ENCODE peak calls at places on chromosomes 1 and 21, in nine cellular contexts. L is effector memory CD4-positive, alpha-beta T cell; A is Calu3; P is K562; K is AML-193; V is activated T-helper 1 cell treated with anti-CD3 and anti-CD28 coated beads, Interleukin-12 subunit alpha, Interleukin-12 subunit beta, Interleukin-2, Interleukin-4 antibody, amounts not matched to agents 30 ng/mL and 10 ng/mL and 1 ng/mL, durations not matched to agents 14 hours and 24 hours and 36 hours; U is sigmoid colon; W is NCI-H1694 treated with DMSO at 0.1 percent for 48 hours; R is CD4-positive, alpha-beta memory T cell. S is an unnamed sample.

GRCh38 chr1:110498270-110498669 is 20.7 kb downstream of the KCNA10 start:
- DNase-seq in L (no peak), A (no peak), P (no peak), K (no peak), V (no peak), U (no peak), W (no peak), R (no peak), S (no peak)

GRCh38 chr1:206470692-206471414 is 577 bp downstream of the IKBKE start:
- DNase-seq in L (no peak), A (peak), P (no peak), K (peak), V (peak), U (no peak), W (no peak), R (peak), S (no peak)

GRCh38 chr1:14850563-14850962 is 252.1 kb downstream of the KAZN start:
- DNase-seq in L (no peak), A (peak), P (peak), K (no peak), V (no peak), U (no peak), W (no peak), R (no peak), S (no peak)

GRCh38 chr1:25945756-25946155 is 39.5 kb upstream of the STMN1 start:
- DNase-seq in L (no peak), A (no peak), P (no peak), K (no peak), V (no peak), U (no peak), W (no peak), R (no peak), S (no peak)

GRCh38 chr1:173341307-173341706 is 134.2 kb upstream of the TNFSF4 start:
- DNase-seq in L (no peak), A (no peak), P (no peak), K (no peak), V (no peak), U (no peak), W (no peak), R (no peak), S (no peak)

GRCh38 chr1:30746212-30747027 is 11.2 kb downstream of the LAPTM5 start:
- DNase-seq in L (no peak), A (no peak), P (no peak), K (no peak), V (no peak), U (no peak), W (no peak), R (no peak), S (no peak)

GRCh38 chr1:228500901-228501871 is 14.0 kb downstream of the RNF187 start:
- DNase-seq in L (peak), A (peak), P (peak), K (peak), V (peak), U (peak), W (peak), R (peak), S (peak)

GRCh38 chr1:173360478-173361063 is 116.6 kb upstream of the PRDX6 start:
- DNase-seq in L (no peak), A (no peak), P (no peak), K (no peak), V (no peak), U (no peak), W (no peak), R (no peak), S (no peak)

GRCh38 chr1:9595968-9596340 is 7.2 kb downstream of the TMEM201 start:
- DNase-seq in L (no peak), A (no peak), P (no peak), K (no peak), V (no peak), U (no peak), W (no peak), R (no peak), S (no peak)

GRCh38 chr1:221328371-221328770 is 413.5 kb downstream of the DUSP10 start:
- DNase-seq in L (no peak), A (no peak), P (no peak), K (no peak), V (no peak), U (no peak), W (no peak), R (no peak), S (no peak)

GRCh38 chr1:77056525-77056924 is 162.7 kb downstream of the PIGK start:
- DNase-seq in L (no peak), A (no peak), P (no peak), K (no peak), V (no peak), U (no peak), W (no peak), R (no peak), S (no peak)

GRCh38 chr1:244653439-244654283 is 735 bp downstream of the DESI2 start:
- DNase-seq in L (no peak), A (no peak), P (no peak), K (no peak), V (no peak), U (peak), W (no peak), R (peak), S (peak)

GRCh38 chr21:21163904-21164303 is 165.7 kb downstream of the NCAM2 start:
- DNase-seq in L (no peak), A (peak), P (peak), K (peak), V (no peak), U (peak), W (peak), R (peak), S (no peak)

GRCh38 chr1:232404981-232405380 is 225.0 kb downstream of the SIPA1L2 start:
- DNase-seq in L (no peak), A (no peak), P (no peak), K (no peak), V (no peak), U (no peak), W (no peak), R (no peak), S (no peak)

GRCh38 chr1:41878495-41878894 is 40.2 kb downstream of the HIVEP3 start:
- DNase-seq in L (no peak), A (no peak), P (no peak), K (no peak), V (no peak), U (no peak), W (no peak), R (no peak), S (no peak)

GRCh38 chr1:182269097-182269496 is 122.5 kb downstream of the GLUL start:
- DNase-seq in L (no peak), A (no peak), P (peak), K (no peak), V (no peak), U (no peak), W (no peak), R (no peak), S (no peak)

GRCh38 chr1:173870252-173871075 is 2.3 kb downstream of the ZBTB37 start:
- DNase-seq in L (peak), A (no peak), P (peak), K (peak), V (peak), U (no peak), W (no peak), R (peak), S (peak)

GRCh38 chr21:45427331-45428271 is 22.6 kb downstream of the COL18A1 start:
- DNase-seq in L (no peak), A (peak), P (peak), K (no peak), V (no peak), U (peak), W (no peak), R (no peak), S (no peak)

GRCh38 chr1:93317207-93317606 is 28.5 kb upstream of the DR1 start:
- DNase-seq in L (no peak), A (no peak), P (no peak), K (peak), V (no peak), U (no peak), W (no peak), R (no peak), S (no peak)

GRCh38 chr1:191788551-191788950 is 369.7 kb upstream of the RGS18 start:
- DNase-seq in L (no peak), A (no peak), P (no peak), K (no peak), V (no peak), U (no peak), W (no peak), R (no peak), S (no peak)

GRCh38 chr1:43774359-43774758 is 67.0 kb downstream of the ST3GAL3 start:
- DNase-seq in L (no peak), A (no peak), P (peak), K (no peak), V (no peak), U (no peak), W (no peak), R (no peak), S (no peak)

GRCh38 chr1:36170643-36171412 is 14.9 kb downstream of the MAP7D1 start:
- DNase-seq in L (no peak), A (no peak), P (no peak), K (no peak), V (no peak), U (no peak), W (no peak), R (no peak), S (no peak)

GRCh38 chr1:151443846-151444790 is 15.2 kb downstream of the POGZ start:
- DNase-seq in L (peak), A (peak), P (peak), K (peak), V (peak), U (no peak), W (peak), R (peak), S (no peak)

GRCh38 chr21:35995522-35996088 is 64.7 kb downstream of the SETD4 start:
- DNase-seq in L (no peak), A (no peak), P (no peak), K (no peak), V (no peak), U (no peak), W (no peak), R (no peak), S (no peak)

GRCh38 chr1:192580351-192580962 is 4.9 kb downstream of the RGS1 start:
- DNase-seq in L (no peak), A (peak), P (no peak), K (peak), V (no peak), U (no peak), W (no peak), R (peak), S (no peak)

GRCh38 chr1:172430128-172430454 is 9.6 kb downstream of the C1orf105 start:
- DNase-seq in L (no peak), A (no peak), P (no peak), K (no peak), V (no peak), U (no peak), W (no peak), R (no peak), S (no peak)

GRCh38 chr1:203188686-203189232 is 2.3 kb upstream of the CHI3L1 start:
- DNase-seq in L (no peak), A (no peak), P (no peak), K (no peak), V (no peak), U (peak), W (no peak), R (no peak), S (no peak)

GRCh38 chr1:225468270-225469020 is 40.6 kb upstream of the LBR start:
- DNase-seq in L (no peak), A (no peak), P (no peak), K (no peak), V (peak), U (peak), W (no peak), R (no peak), S (no peak)

GRCh38 chr1:145963218-145964019 is 956 bp downstream of the ANKRD34A start:
- DNase-seq in L (no peak), A (no peak), P (no peak), K (no peak), V (no peak), U (no peak), W (no peak), R (no peak), S (no peak)

S was measured in posterior cingulate gyrus.